ENCODE peak calls at places on chromosomes 2 and 18, in nine cellular contexts. Q, J, T, G, C, B, I, S and F are unnamed samples.

GRCh38 chr2:47696478-47696831 is 86.5 kb upstream of the MSH6 start:
- DNase-seq in I (no peak), G (no peak), J (no peak), C (no peak), Q (no peak), T (no peak), S (no peak), B (no peak), F (no peak)

GRCh38 chr2:108855194-108855593 is 68.6 kb downstream of the CCDC138 start:
- DNase-seq in B (no peak), Q (peak; percentile 15), S (peak; percentile 10), C (peak; percentile 43), I (peak; percentile 8), G (no peak), T (no peak), J (no peak), F (peak; percentile 77)

GRCh38 chr2:96694816-96695455 is 44.9 kb downstream of the LMAN2L start:
- DNase-seq in I (no peak), G (no peak), C (no peak), Q (no peak), T (no peak), S (no peak), B (no peak), J (no peak), F (no peak)

GRCh38 chr2:161166538-161167409 is 6.5 kb downstream of the TANK start:
- DNase-seq in T (peak; percentile 71), Q (no peak), C (peak; percentile 29), I (peak; percentile 6), G (peak; percentile 35), B (peak; percentile 61), S (no peak), J (no peak), F (no peak)

GRCh38 chr2:23429036-23429435 is 44.1 kb downstream of the KLHL29 start:
- DNase-seq in C (no peak), Q (no peak), J (no peak), T (no peak), B (no peak), G (no peak), S (no peak), I (no peak), F (no peak)

GRCh38 chr2:202015035-202015345 is 18.7 kb upstream of the FZD7 start:
- DNase-seq in S (no peak), T (no peak), B (no peak), C (no peak), I (no peak), G (no peak), J (no peak), Q (no peak), F (no peak)

GRCh38 chr2:173427887-173428683 is 73.4 kb downstream of the CDCA7 start:
- DNase-seq in S (no peak), T (no peak), B (no peak), I (peak; percentile 71), Q (no peak), C (peak; percentile 16), J (no peak), G (peak; percentile 77), F (peak; percentile 35)

GRCh38 chr18:3660719-3661118 is 210.7 kb downstream of the TGIF1 start:
- DNase-seq in G (no peak), C (no peak), Q (no peak), T (no peak), S (no peak), B (no peak), J (no peak), I (no peak), F (no peak)

GRCh38 chr2:23449413-23449812 is 64.4 kb downstream of the KLHL29 start:
- DNase-seq in S (no peak), I (no peak), G (no peak), Q (no peak), B (peak; percentile 61), J (no peak), T (no peak), C (no peak), F (no peak)

GRCh38 chr2:16626497-16626896 is 39.1 kb downstream of the CYRIA start:
- DNase-seq in C (no peak), G (peak; percentile 52), S (no peak), J (no peak), I (peak; percentile 26), Q (no peak), B (no peak), T (no peak), F (no peak)

GRCh38 chr18:3002766-3003165 is 10.2 kb downstream of the LPIN2 start:
- DNase-seq in B (no peak), T (no peak), C (peak; percentile 80), G (no peak), S (no peak), I (no peak), J (no peak), Q (no peak), F (no peak)

GRCh38 chr18:22347624-22348511 is 69.8 kb downstream of the CTAGE1 start:
- DNase-seq in C (peak; percentile 49), J (no peak), S (no peak), T (no peak), Q (no peak), I (no peak), G (peak; percentile 33), B (no peak), F (peak; percentile 3)

GRCh38 chr2:16639431-16639830 is 26.2 kb downstream of the CYRIA start:
- DNase-seq in Q (no peak), B (no peak), S (no peak), C (no peak), G (no peak), T (no peak), I (no peak), J (no peak), F (peak; percentile 36)

GRCh38 chr2:16271231-16271896 is 331.0 kb downstream of the MYCN start:
- DNase-seq in B (no peak), I (no peak), Q (no peak), G (no peak), S (no peak), J (no peak), T (no peak), C (no peak), F (no peak)

GRCh38 chr2:240398711-240399267 is 36.7 kb upstream of the GPC1 start:
- DNase-seq in S (no peak), B (no peak), C (no peak), I (no peak), G (no peak), Q (no peak), J (no peak), T (no peak), F (no peak)

GRCh38 chr2:236568068-236568921 is 1.3 kb upstream of the ACKR3 start:
- DNase-seq in G (peak; percentile 31), I (peak; percentile 23), C (peak; percentile 52), S (peak; percentile 23), J (peak; percentile 40), B (peak; percentile 74), Q (no peak), T (no peak), F (peak; percentile 9)

GRCh38 chr2:96512341-96512740 is 7.2 kb upstream of the NEURL3 start:
- DNase-seq in S (no peak), J (no peak), T (no peak), B (no peak), Q (no peak), C (no peak), I (no peak), G (no peak), F (no peak)

GRCh38 chr2:187526776-187527175 is 27.5 kb downstream of the TFPI start:
- DNase-seq in B (no peak), T (no peak), G (no peak), J (no peak), S (no peak), I (peak; percentile 31), Q (no peak), C (no peak), F (no peak)

GRCh38 chr2:187549951-187550555 is 4.2 kb downstream of the TFPI start:
- DNase-seq in T (no peak), C (no peak), Q (no peak), B (no peak), S (no peak), J (no peak), G (no peak), I (no peak), F (no peak)

GRCh38 chr2:237291138-237291792 is 122.7 kb downstream of the COL6A3 start:
- DNase-seq in B (no peak), C (peak; percentile 92), I (peak; percentile 98), G (peak; percentile 96), J (peak; percentile 2), T (peak; percentile 27), S (peak; percentile 43), Q (peak; percentile 87), F (peak; percentile 83)